ENCODE peak calls at places on chromosomes 3 and 15, in seven cellular contexts. One of them, this sample, is unnamed.

GRCh38 chr3:127177226-127177625 is 15.7 kb upstream of the PRR23E start:
- DNase-seq in astrocyte: no peak
- DNase-seq in DMS 273 treated with DMSO at 0.1 percent for 48 hours: no peak
- DNase-seq in PC-3: peak; percentile 34
- DNase-seq in HFFc6: no peak
- DNase-seq in GOT3: no peak
- DNase-seq in H54: no peak
- DNase-seq in this sample: no peak

GRCh38 chr3:39260957-39261356 is 18.9 kb downstream of the CX3CR1 start:
- DNase-seq in astrocyte: peak; percentile 77
- DNase-seq in DMS 273 treated with DMSO at 0.1 percent for 48 hours: peak; percentile 39
- DNase-seq in PC-3: peak; percentile 92
- DNase-seq in HFFc6: peak; percentile 87
- DNase-seq in GOT3: peak; percentile 55
- DNase-seq in H54: peak; percentile 76
- DNase-seq in this sample: no peak

GRCh38 chr3:143187132-143187531 is 67.6 kb downstream of the CHST2 start:
- DNase-seq in astrocyte: no peak
- DNase-seq in DMS 273 treated with DMSO at 0.1 percent for 48 hours: no peak
- DNase-seq in PC-3: no peak
- DNase-seq in HFFc6: no peak
- DNase-seq in GOT3: no peak
- DNase-seq in H54: no peak
- DNase-seq in this sample: no peak

GRCh38 chr3:70471464-70472342 is 159.3 kb upstream of the MDFIC2 start:
- DNase-seq in astrocyte: peak; percentile 1
- DNase-seq in DMS 273 treated with DMSO at 0.1 percent for 48 hours: no peak
- DNase-seq in PC-3: no peak
- DNase-seq in HFFc6: peak; percentile 18
- DNase-seq in GOT3: no peak
- DNase-seq in H54: no peak
- DNase-seq in this sample: no peak

GRCh38 chr15:99507732-99508571 is 57.8 kb upstream of the MEF2A start:
- DNase-seq in astrocyte: peak; percentile 83
- DNase-seq in DMS 273 treated with DMSO at 0.1 percent for 48 hours: no peak
- DNase-seq in PC-3: peak; percentile 78
- DNase-seq in HFFc6: no peak
- DNase-seq in GOT3: no peak
- DNase-seq in H54: no peak
- DNase-seq in this sample: no peak

GRCh38 chr3:71690222-71690821 is 34.9 kb downstream of the EIF4E3 start:
- DNase-seq in astrocyte: peak; percentile 62
- DNase-seq in DMS 273 treated with DMSO at 0.1 percent for 48 hours: no peak
- DNase-seq in PC-3: no peak
- DNase-seq in HFFc6: peak; percentile 56
- DNase-seq in GOT3: no peak
- DNase-seq in H54: no peak
- DNase-seq in this sample: no peak

GRCh38 chr3:135966875-135967274 is 1.3 kb downstream of the PPP2R3A start:
- DNase-seq in astrocyte: no peak
- DNase-seq in DMS 273 treated with DMSO at 0.1 percent for 48 hours: no peak
- DNase-seq in PC-3: no peak
- DNase-seq in HFFc6: no peak
- DNase-seq in GOT3: no peak
- DNase-seq in H54: no peak
- DNase-seq in this sample: no peak

GRCh38 chr3:184011230-184011876 is 6.3 kb downstream of the ABCC5 start:
- DNase-seq in astrocyte: no peak
- DNase-seq in DMS 273 treated with DMSO at 0.1 percent for 48 hours: no peak
- DNase-seq in PC-3: peak; percentile 57
- DNase-seq in HFFc6: no peak
- DNase-seq in GOT3: no peak
- DNase-seq in H54: no peak
- DNase-seq in this sample: no peak

GRCh38 chr3:12895391-12896205 is 54.2 kb upstream of the RPL32 start:
- DNase-seq in astrocyte: no peak
- DNase-seq in DMS 273 treated with DMSO at 0.1 percent for 48 hours: no peak
- DNase-seq in PC-3: no peak
- DNase-seq in HFFc6: no peak
- DNase-seq in GOT3: no peak
- DNase-seq in H54: no peak
- DNase-seq in this sample: no peak

GRCh38 chr3:16978234-16978920 is 93.6 kb downstream of the PLCL2 start:
- DNase-seq in astrocyte: peak; percentile 40
- DNase-seq in DMS 273 treated with DMSO at 0.1 percent for 48 hours: no peak
- DNase-seq in PC-3: no peak
- DNase-seq in HFFc6: peak; percentile 23
- DNase-seq in GOT3: no peak
- DNase-seq in H54: no peak
- DNase-seq in this sample: no peak

GRCh38 chr3:42149537-42150426 is 58.6 kb downstream of the TRAK1 start:
- DNase-seq in astrocyte: no peak
- DNase-seq in DMS 273 treated with DMSO at 0.1 percent for 48 hours: no peak
- DNase-seq in PC-3: peak; percentile 96
- DNase-seq in HFFc6: no peak
- DNase-seq in GOT3: no peak
- DNase-seq in H54: no peak
- DNase-seq in this sample: no peak

GRCh38 chr15:58562135-58562534 is 130.3 kb downstream of the LIPC start:
- DNase-seq in astrocyte: no peak
- DNase-seq in DMS 273 treated with DMSO at 0.1 percent for 48 hours: peak; percentile 87
- DNase-seq in PC-3: no peak
- DNase-seq in HFFc6: no peak
- DNase-seq in GOT3: no peak
- DNase-seq in H54: no peak
- DNase-seq in this sample: no peak

GRCh38 chr15:36230741-36231140 is 348.7 kb upstream of the CDIN1 start:
- DNase-seq in astrocyte: peak; percentile 51
- DNase-seq in DMS 273 treated with DMSO at 0.1 percent for 48 hours: no peak
- DNase-seq in PC-3: no peak
- DNase-seq in HFFc6: peak; percentile 20
- DNase-seq in GOT3: no peak
- DNase-seq in H54: no peak
- DNase-seq in this sample: peak; percentile 1

GRCh38 chr15:68348064-68348463 is 70.5 kb downstream of the FEM1B start:
- DNase-seq in astrocyte: no peak
- DNase-seq in DMS 273 treated with DMSO at 0.1 percent for 48 hours: no peak
- DNase-seq in PC-3: no peak
- DNase-seq in HFFc6: no peak
- DNase-seq in GOT3: no peak
- DNase-seq in H54: no peak
- DNase-seq in this sample: no peak

GRCh38 chr3:174488527-174488926 is 370.6 kb upstream of the NAALADL2 start:
- DNase-seq in astrocyte: peak; percentile 26
- DNase-seq in DMS 273 treated with DMSO at 0.1 percent for 48 hours: no peak
- DNase-seq in PC-3: no peak
- DNase-seq in HFFc6: no peak
- DNase-seq in GOT3: no peak
- DNase-seq in H54: no peak
- DNase-seq in this sample: no peak

GRCh38 chr3:188978772-188979171 is 193.0 kb upstream of the TPRG1 start:
- DNase-seq in astrocyte: peak; percentile 68
- DNase-seq in DMS 273 treated with DMSO at 0.1 percent for 48 hours: no peak
- DNase-seq in PC-3: peak; percentile 81
- DNase-seq in HFFc6: peak; percentile 17
- DNase-seq in GOT3: no peak
- DNase-seq in H54: peak; percentile 19
- DNase-seq in this sample: no peak

GRCh38 chr3:10526366-10526765 is 21.0 kb upstream of the ATP2B2 start:
- DNase-seq in astrocyte: no peak
- DNase-seq in DMS 273 treated with DMSO at 0.1 percent for 48 hours: no peak
- DNase-seq in PC-3: no peak
- DNase-seq in HFFc6: no peak
- DNase-seq in GOT3: no peak
- DNase-seq in H54: no peak
- DNase-seq in this sample: no peak

GRCh38 chr3:111721702-111722205 is 126.6 kb upstream of the ZBED2 start:
- DNase-seq in astrocyte: no peak
- DNase-seq in DMS 273 treated with DMSO at 0.1 percent for 48 hours: no peak
- DNase-seq in PC-3: peak; percentile 68
- DNase-seq in HFFc6: no peak
- DNase-seq in GOT3: no peak
- DNase-seq in H54: no peak
- DNase-seq in this sample: no peak

GRCh38 chr3:70000563-70001081 is 1.1 kb downstream of the SAMMSON start:
- DNase-seq in astrocyte: no peak
- DNase-seq in DMS 273 treated with DMSO at 0.1 percent for 48 hours: no peak
- DNase-seq in PC-3: peak; percentile 5
- DNase-seq in HFFc6: no peak
- DNase-seq in GOT3: no peak
- DNase-seq in H54: no peak
- DNase-seq in this sample: no peak

GRCh38 chr15:98927057-98927456 is 80.5 kb downstream of the PGPEP1L start:
- DNase-seq in astrocyte: no peak
- DNase-seq in DMS 273 treated with DMSO at 0.1 percent for 48 hours: no peak
- DNase-seq in PC-3: no peak
- DNase-seq in HFFc6: no peak
- DNase-seq in GOT3: no peak
- DNase-seq in H54: no peak
- DNase-seq in this sample: no peak

GRCh38 chr3:186406669-186407635 is 44.9 kb upstream of the DGKG start:
- DNase-seq in astrocyte: no peak
- DNase-seq in DMS 273 treated with DMSO at 0.1 percent for 48 hours: no peak
- DNase-seq in PC-3: no peak
- DNase-seq in HFFc6: no peak
- DNase-seq in GOT3: no peak
- DNase-seq in H54: no peak
- DNase-seq in this sample: no peak

GRCh38 chr3:179375091-179375999 is 27.8 kb downstream of the MFN1 start:
- DNase-seq in astrocyte: no peak
- DNase-seq in DMS 273 treated with DMSO at 0.1 percent for 48 hours: no peak
- DNase-seq in PC-3: no peak
- DNase-seq in HFFc6: no peak
- DNase-seq in GOT3: no peak
- DNase-seq in H54: no peak
- DNase-seq in this sample: no peak

GRCh38 chr3:55692958-55693558 is 206.0 kb upstream of the WNT5A start:
- DNase-seq in astrocyte: peak; percentile 52
- DNase-seq in DMS 273 treated with DMSO at 0.1 percent for 48 hours: no peak
- DNase-seq in PC-3: no peak
- DNase-seq in HFFc6: peak; percentile 10
- DNase-seq in GOT3: no peak
- DNase-seq in H54: no peak
- DNase-seq in this sample: no peak

GRCh38 chr3:159828542-159828943 is 160.1 kb upstream of the IL12A start:
- DNase-seq in astrocyte: no peak
- DNase-seq in DMS 273 treated with DMSO at 0.1 percent for 48 hours: peak; percentile 80
- DNase-seq in PC-3: peak; percentile 69
- DNase-seq in HFFc6: peak; percentile 68
- DNase-seq in GOT3: no peak
- DNase-seq in H54: no peak
- DNase-seq in this sample: no peak

GRCh38 chr3:125591116-125591755 is 4.1 kb downstream of the OSBPL11 start:
- DNase-seq in astrocyte: no peak
- DNase-seq in DMS 273 treated with DMSO at 0.1 percent for 48 hours: no peak
- DNase-seq in PC-3: no peak
- DNase-seq in HFFc6: no peak
- DNase-seq in GOT3: no peak
- DNase-seq in H54: no peak
- DNase-seq in this sample: no peak

GRCh38 chr3:52774901-52775864 is 2.2 kb upstream of the ITIH1 start:
- DNase-seq in astrocyte: no peak
- DNase-seq in DMS 273 treated with DMSO at 0.1 percent for 48 hours: no peak
- DNase-seq in PC-3: no peak
- DNase-seq in HFFc6: no peak
- DNase-seq in GOT3: no peak
- DNase-seq in H54: no peak
- DNase-seq in this sample: no peak

GRCh38 chr3:82281205-82281604 is 519.8 kb upstream of the GBE1 start:
- DNase-seq in astrocyte: peak; percentile 15
- DNase-seq in DMS 273 treated with DMSO at 0.1 percent for 48 hours: no peak
- DNase-seq in PC-3: peak; percentile 61
- DNase-seq in HFFc6: no peak
- DNase-seq in GOT3: no peak
- DNase-seq in H54: no peak
- DNase-seq in this sample: no peak

GRCh38 chr3:188233320-188233719 is 79.4 kb downstream of the LPP start:
- DNase-seq in astrocyte: peak; percentile 53
- DNase-seq in DMS 273 treated with DMSO at 0.1 percent for 48 hours: no peak
- DNase-seq in PC-3: peak; percentile 52
- DNase-seq in HFFc6: peak; percentile 42
- DNase-seq in GOT3: no peak
- DNase-seq in H54: no peak
- DNase-seq in this sample: no peak